ENCODE peak calls at places on chromosomes 12 and 14, in four cellular contexts. K, G, S and C are unnamed samples.

GRCh38 chr12:78421011-78421410 is 443.6 kb upstream of the SYT1 start:
- DNase-seq in K (no peak), G (no peak), S (no peak), C (no peak)

GRCh38 chr12:11987906-11988305 is 82.8 kb upstream of the BCL2L14 start:
- DNase-seq in K (no peak), G (no peak), S (no peak), C (no peak)

GRCh38 chr12:47270782-47271664 is 191.3 kb upstream of the AMIGO2 start:
- DNase-seq in K (no peak), G (no peak), S (no peak), C (no peak)

GRCh38 chr12:104498211-104498801 is 41.6 kb downstream of the CHST11 start:
- DNase-seq in K (peak; percentile 64), G (no peak), S (no peak), C (no peak)

GRCh38 chr12:93139028-93139665 is 210.1 kb upstream of the EEA1 start:
- DNase-seq in K (peak; percentile 65), G (no peak), S (no peak), C (no peak)

GRCh38 chr12:62158416-62159360 is 101.5 kb upstream of the USP15 start:
- DNase-seq in K (no peak), G (no peak), S (no peak), C (no peak)

GRCh38 chr14:33916663-33917565 is 34.0 kb downstream of the EGLN3 start:
- DNase-seq in K (no peak), G (peak; percentile 7), S (no peak), C (no peak)

GRCh38 chr12:64779349-64779974 is 20.3 kb upstream of the GNS start:
- DNase-seq in K (no peak), G (no peak), S (no peak), C (no peak)

GRCh38 chr14:77491056-77491455 is 7.6 kb downstream of the ISM2 start:
- DNase-seq in K (no peak), G (no peak), S (no peak), C (no peak)

GRCh38 chr14:100608064-100608463 is 20.8 kb upstream of the BEGAIN start:
- DNase-seq in K (no peak), G (no peak), S (no peak), C (no peak)

GRCh38 chr14:55713496-55713895 is 133.5 kb downstream of the KTN1 start:
- DNase-seq in K (no peak), G (no peak), S (no peak), C (no peak)

GRCh38 chr12:78121969-78122610 is 291.4 kb downstream of the NAV3 start:
- DNase-seq in K (no peak), G (no peak), S (no peak), C (no peak)

GRCh38 chr12:9751204-9752144 is 9.2 kb downstream of the CD69 start:
- DNase-seq in K (peak; percentile 43), G (no peak), S (no peak), C (no peak)

GRCh38 chr12:106287364-106287763 is 15.2 kb upstream of the TCP11L2 start:
- DNase-seq in K (no peak), G (no peak), S (no peak), C (no peak)

GRCh38 chr12:238736-239398 is 23.8 kb downstream of the SLC6A13 start:
- DNase-seq in K (no peak), G (no peak), S (no peak), C (no peak)

GRCh38 chr12:50740307-50740706 is 23.6 kb upstream of the ATF1 start:
- DNase-seq in K (no peak), G (no peak), S (no peak), C (no peak)

GRCh38 chr12:108302471-108303311 is 36.4 kb downstream of the CMKLR1 start:
- DNase-seq in K (no peak), G (peak; percentile 70), S (peak; percentile 85), C (no peak)

GRCh38 chr12:87801860-87802720 is 227.1 kb downstream of the C12orf50 start:
- DNase-seq in K (no peak), G (peak; percentile 5), S (no peak), C (no peak)

GRCh38 chr12:131736807-131737484 is 26.1 kb downstream of the SFSWAP start:
- DNase-seq in K (no peak), G (no peak), S (no peak), C (no peak)

GRCh38 chr12:115640929-115641328 is 636.6 kb downstream of the MED13L start:
- DNase-seq in K (no peak), G (no peak), S (no peak), C (no peak)

GRCh38 chr14:92917041-92917940 is 5.7 kb upstream of the CHGA start:
- DNase-seq in K (no peak), G (peak; percentile 28), S (no peak), C (no peak)

GRCh38 chr14:73662439-73663056 is 17.8 kb downstream of the DNAL1 start:
- DNase-seq in K (no peak), G (peak; percentile 16), S (no peak), C (no peak)

GRCh38 chr12:132450391-132451171 is 39.4 kb upstream of the FBRSL1 start:
- DNase-seq in K (no peak), G (no peak), S (peak; percentile 45), C (no peak)

GRCh38 chr12:132593938-132594358 is 16.4 kb downstream of the LRCOL1 start:
- DNase-seq in K (peak; percentile 42), G (peak; percentile 94), S (peak; percentile 94), C (no peak)

GRCh38 chr14:66709292-66709691 is 201.3 kb downstream of the GPHN start:
- DNase-seq in K (no peak), G (no peak), S (no peak), C (no peak)

GRCh38 chr12:10847701-10848100 is 1.6 kb downstream of the PRR4 start:
- DNase-seq in K (no peak), G (no peak), S (no peak), C (no peak)

GRCh38 chr12:10838461-10838860 is 10.8 kb downstream of the PRR4 start:
- DNase-seq in K (no peak), G (no peak), S (no peak), C (no peak)

GRCh38 chr12:10842862-10843261 is 6.4 kb downstream of the PRR4 start:
- DNase-seq in K (no peak), G (no peak), S (no peak), C (no peak)
- TF ChIP-seq CTCF in K (no peak), G (no peak), S (no peak), C (no peak)

GRCh38 chr12:49553512-49554088 is 14.3 kb downstream of the MCRS1 start:
- DNase-seq in K (peak; percentile 48), G (no peak), S (no peak), C (no peak)
- TF ChIP-seq CTCF in K (peak; percentile 41), G (peak; percentile 54), S (peak; percentile 22), C (no peak)

GRCh38 chr14:24335461-24336146 is 733 bp upstream of the ADCY4 start:
- DNase-seq in K (no peak), G (no peak), S (no peak), C (no peak)
- TF ChIP-seq CTCF in K (no peak), G (no peak), S (no peak), C (no peak)

DNA sequence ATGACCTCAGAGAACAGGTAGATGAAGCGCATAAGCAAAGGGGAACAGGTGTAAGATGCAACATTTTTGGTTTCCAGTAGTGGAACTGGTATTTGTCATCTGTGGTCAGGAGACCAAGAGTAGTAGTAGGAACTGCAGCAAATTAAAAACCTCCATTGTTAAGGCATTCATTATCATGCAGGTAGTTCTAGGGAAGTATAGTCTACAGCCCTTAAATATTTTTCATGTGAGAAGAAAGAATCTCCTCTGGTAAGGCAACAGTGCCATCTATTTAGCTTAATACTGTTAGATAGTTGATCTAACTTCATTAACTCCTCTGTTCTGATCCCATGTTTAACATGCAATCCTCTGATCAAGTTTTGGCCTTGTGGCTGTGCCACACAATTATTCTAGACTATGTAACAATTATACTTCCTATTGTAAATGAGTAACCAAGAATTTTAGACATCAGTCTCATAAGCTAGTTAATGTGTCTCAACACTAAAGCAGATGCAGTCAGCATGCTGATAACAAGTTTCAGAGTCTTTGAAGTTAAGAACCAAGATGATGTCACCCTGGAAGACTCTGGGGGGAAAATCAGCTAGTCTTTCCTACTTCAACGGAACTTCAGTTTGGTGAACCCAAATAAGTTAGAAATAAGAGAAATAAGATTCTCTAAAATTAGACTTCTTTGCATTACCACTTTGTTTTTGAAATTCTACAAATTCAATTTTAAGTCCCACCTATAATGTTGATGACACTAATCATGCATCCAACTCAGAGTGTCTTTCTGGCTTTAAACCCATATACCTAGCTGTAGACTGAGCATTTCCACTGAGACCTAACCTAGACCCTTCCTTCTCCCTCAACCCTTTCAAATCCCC is 70.9 kb downstream of the STXBP6 start:
- DNase-seq in K (no peak), G (peak; percentile 42), S (no peak), C (no peak)
- TF ChIP-seq CTCF in K (no peak), G (no peak), S (no peak), C (no peak)

GRCh38 chr14:61196034-61196433 is 85.1 kb downstream of the TMEM30B start:
- DNase-seq in K (no peak), G (no peak), S (no peak), C (no peak)

GRCh38 chr14:61197416-61197815 is 83.7 kb downstream of the TMEM30B start:
- DNase-seq in K (no peak), G (no peak), S (no peak), C (no peak)

GRCh38 chr14:61193471-61193870 is 87.7 kb downstream of the TMEM30B start:
- DNase-seq in K (no peak), G (no peak), S (no peak), C (no peak)

GRCh38 chr14:61192970-61193369 is 88.2 kb downstream of the TMEM30B start:
- DNase-seq in K (no peak), G (no peak), S (no peak), C (no peak)

GRCh38 chr14:61196792-61197191 is 84.3 kb downstream of the TMEM30B start:
- DNase-seq in K (no peak), G (no peak), S (no peak), C (no peak)
- TF ChIP-seq CTCF in K (no peak), G (no peak), S (no peak), C (no peak)

GRCh38 chr12:53050426-53051057 is 677 bp downstream of the TNS2 start:
- DNase-seq in K (no peak), G (no peak), S (peak; percentile 49), C (no peak)

GRCh38 chr12:53048033-53048779 is 1.7 kb upstream of the TNS2 start:
- DNase-seq in K (no peak), G (peak; percentile 87), S (peak; percentile 86), C (no peak)

GRCh38 chr12:53049582-53050318 is at the start of gene TNS2:
- DNase-seq in K (no peak), G (peak; percentile 78), S (peak; percentile 89), C (no peak)

GRCh38 chr12:53047221-53048032 is 2.4 kb upstream of the TNS2 start:
- DNase-seq in K (peak; percentile 51), G (peak; percentile 88), S (peak; percentile 89), C (peak; percentile 80)

GRCh38 chr12:53048780-53049401 is 974 bp upstream of the TNS2 start:
- DNase-seq in K (no peak), G (peak; percentile 70), S (peak; percentile 87), C (no peak)
- TF ChIP-seq CTCF in K (no peak), G (no peak), S (no peak), C (no peak)

GRCh38 chr12:39287817-39288216 is 155.1 kb downstream of the KIF21A start:
- DNase-seq in K (no peak), G (no peak), S (no peak), C (no peak)
- TF ChIP-seq CTCF in K (no peak), G (no peak), S (no peak), C (no peak)